ENCODE peak calls at places on chromosome 5, in six cellular contexts. C, M, B, U, X and Q are unnamed samples.

GRCh38 chr5:36150676-36151433 is 832 bp downstream of the LMBRD2 start:
- DNase-seq in C (no peak), M (peak), B (peak), U (peak), X (peak), Q (peak)

GRCh38 chr5:98415663-98416062 is 357.8 kb upstream of the RGMB start:
- DNase-seq in C (no peak), M (no peak), B (no peak), U (no peak), X (no peak), Q (no peak)

GRCh38 chr5:103889500-103890209 is 327.1 kb upstream of the NUDT12 start:
- DNase-seq in C (no peak), M (no peak), B (no peak), U (no peak), X (no peak), Q (no peak)

GRCh38 chr5:143837306-143837848 is 25.4 kb downstream of the HMHB1 start:
- DNase-seq in C (no peak), M (no peak), B (no peak), U (peak), X (no peak), Q (no peak)

GRCh38 chr5:137838976-137839375 is 28.7 kb upstream of the MYOT start:
- DNase-seq in C (no peak), M (no peak), B (no peak), U (no peak), X (no peak), Q (no peak)

GRCh38 chr5:72117281-72117680 is 10.0 kb downstream of the MAP1B start:
- DNase-seq in C (no peak), M (no peak), B (no peak), U (no peak), X (no peak), Q (no peak)

GRCh38 chr5:74641778-74642542 is 1.4 kb upstream of the ENC1 start:
- DNase-seq in C (no peak), M (peak), B (no peak), U (peak), X (peak), Q (peak)

GRCh38 chr5:84706678-84707641 is 322.3 kb upstream of the EDIL3 start:
- DNase-seq in C (no peak), M (no peak), B (no peak), U (no peak), X (no peak), Q (peak)

GRCh38 chr5:160348080-160348479 is 22.3 kb downstream of the C1QTNF2 start:
- DNase-seq in C (peak), M (no peak), B (no peak), U (no peak), X (no peak), Q (no peak)

GRCh38 chr5:71892641-71893340 is 173.7 kb downstream of the CARTPT start:
- DNase-seq in C (no peak), M (no peak), B (no peak), U (no peak), X (no peak), Q (peak)

GRCh38 chr5:95385334-95385733 is 5.8 kb upstream of the FAM81B start:
- DNase-seq in C (no peak), M (no peak), B (no peak), U (no peak), X (no peak), Q (no peak)

GRCh38 chr5:122756263-122756911 is 18.5 kb upstream of the SNX2 start:
- DNase-seq in C (no peak), M (no peak), B (no peak), U (peak), X (no peak), Q (no peak)

GRCh38 chr5:153571157-153571556 is 80.7 kb downstream of the GRIA1 start:
- DNase-seq in C (no peak), M (no peak), B (no peak), U (no peak), X (no peak), Q (no peak)

GRCh38 chr5:140875085-140876065 is at the start of gene PCDHA12:
- DNase-seq in C (no peak), M (no peak), B (no peak), U (no peak), X (peak), Q (peak)

GRCh38 chr5:157710887-157711286 is 20.3 kb upstream of the THG1L start:
- DNase-seq in C (no peak), M (no peak), B (no peak), U (peak), X (no peak), Q (no peak)

GRCh38 chr5:61401726-61402125 is 69.7 kb downstream of the ZSWIM6 start:
- DNase-seq in C (no peak), M (no peak), B (no peak), U (peak), X (no peak), Q (no peak)

GRCh38 chr5:60546157-60546556 is 153.8 kb downstream of the DEPDC1B start:
- DNase-seq in C (peak), M (no peak), B (no peak), U (no peak), X (no peak), Q (no peak)

GRCh38 chr5:39775458-39776365 is 350.9 kb upstream of the DAB2 start:
- DNase-seq in C (no peak), M (no peak), B (no peak), U (peak), X (no peak), Q (no peak)

GRCh38 chr5:138282918-138283742 is 8.7 kb upstream of the GFRA3 start:
- DNase-seq in C (peak), M (no peak), B (no peak), U (peak), X (peak), Q (peak)

GRCh38 chr5:21199087-21199486 is 1211.1 kb upstream of the CDH18 start:
- DNase-seq in C (no peak), M (no peak), B (no peak), U (no peak), X (no peak), Q (no peak)

GRCh38 chr5:168023190-168023589 is 268.3 kb upstream of the WWC1 start:
- DNase-seq in C (peak), M (no peak), B (no peak), U (no peak), X (no peak), Q (no peak)

GRCh38 chr5:103224118-103224893 is 34.3 kb upstream of the MACIR start:
- DNase-seq in C (no peak), M (peak), B (no peak), U (peak), X (peak), Q (peak)

GRCh38 chr5:10789726-10790125 is 28.7 kb upstream of the DAP start:
- DNase-seq in C (no peak), M (no peak), B (no peak), U (peak), X (no peak), Q (no peak)

GRCh38 chr5:164597293-164597900 is 1092.0 kb downstream of the MAT2B start:
- DNase-seq in C (no peak), M (no peak), B (no peak), U (no peak), X (peak), Q (peak)

GRCh38 chr5:55535199-55535905 is 588 bp upstream of the PLPP1 start:
- DNase-seq in C (no peak), M (no peak), B (no peak), U (peak), X (no peak), Q (peak)

GRCh38 chr5:138649316-138649720 is 74.1 kb upstream of the HSPA9 start:
- DNase-seq in C (no peak), M (no peak), B (no peak), U (no peak), X (no peak), Q (peak)

GRCh38 chr5:142012792-142013388 is at the start of gene GNPDA1:
- DNase-seq in C (peak), M (peak), B (peak), U (peak), X (peak), Q (peak)
- TF ChIP-seq CTCF in C (no peak), M (no peak), B (peak), U (peak), X (no peak), Q (no peak)

DNA sequence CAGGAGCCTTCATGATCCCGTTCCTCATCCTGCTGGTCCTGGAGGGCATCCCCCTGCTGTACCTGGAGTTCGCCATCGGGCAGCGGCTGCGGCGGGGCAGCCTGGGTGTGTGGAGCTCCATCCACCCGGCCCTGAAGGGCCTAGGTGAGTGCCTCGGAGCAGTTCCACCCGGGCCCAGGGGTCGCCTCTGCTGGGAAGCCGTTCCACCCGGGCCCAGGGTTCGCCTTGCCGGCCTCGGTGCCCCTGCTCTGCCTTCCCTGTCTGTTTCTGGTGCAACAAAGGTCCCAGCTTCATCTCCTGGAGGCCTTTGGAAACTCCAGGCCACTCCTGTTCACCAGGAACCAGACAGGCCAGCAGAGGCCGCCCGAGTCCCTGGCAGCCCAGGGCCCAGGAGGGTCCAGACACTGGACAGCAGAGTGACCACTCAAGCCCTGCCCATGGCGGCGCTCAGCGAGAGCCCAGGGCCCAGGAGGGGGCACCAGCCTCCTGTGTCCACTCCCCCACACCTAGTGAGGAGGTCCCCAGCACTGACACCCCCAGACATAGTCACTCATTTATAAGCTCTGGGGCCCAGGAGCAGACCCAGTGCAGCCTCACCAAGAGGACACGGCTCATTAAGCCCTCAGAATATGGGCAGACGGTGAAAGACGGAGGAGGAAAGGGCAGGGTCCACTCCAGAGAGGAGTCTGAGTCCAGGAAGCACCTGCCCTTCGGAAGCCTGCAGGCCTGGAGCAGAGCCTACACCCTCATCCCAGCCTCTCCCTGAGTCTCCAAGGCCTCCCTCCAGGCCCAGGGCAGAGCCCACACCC is 7.6 kb downstream of the SLC6A19 start:
- DNase-seq in C (no peak), M (peak), B (peak), U (no peak), X (peak), Q (peak)
- TF ChIP-seq CTCF in C (no peak), M (no peak), B (peak), U (peak), X (no peak), Q (peak)

GRCh38 chr5:43120720-43121564 is at the start of gene ZNF131:
- DNase-seq in C (peak), M (peak), B (peak), U (peak), X (peak), Q (peak)
- TF ChIP-seq CTCF in C (no peak), M (no peak), B (no peak), U (no peak), X (no peak), Q (no peak)

DNA sequence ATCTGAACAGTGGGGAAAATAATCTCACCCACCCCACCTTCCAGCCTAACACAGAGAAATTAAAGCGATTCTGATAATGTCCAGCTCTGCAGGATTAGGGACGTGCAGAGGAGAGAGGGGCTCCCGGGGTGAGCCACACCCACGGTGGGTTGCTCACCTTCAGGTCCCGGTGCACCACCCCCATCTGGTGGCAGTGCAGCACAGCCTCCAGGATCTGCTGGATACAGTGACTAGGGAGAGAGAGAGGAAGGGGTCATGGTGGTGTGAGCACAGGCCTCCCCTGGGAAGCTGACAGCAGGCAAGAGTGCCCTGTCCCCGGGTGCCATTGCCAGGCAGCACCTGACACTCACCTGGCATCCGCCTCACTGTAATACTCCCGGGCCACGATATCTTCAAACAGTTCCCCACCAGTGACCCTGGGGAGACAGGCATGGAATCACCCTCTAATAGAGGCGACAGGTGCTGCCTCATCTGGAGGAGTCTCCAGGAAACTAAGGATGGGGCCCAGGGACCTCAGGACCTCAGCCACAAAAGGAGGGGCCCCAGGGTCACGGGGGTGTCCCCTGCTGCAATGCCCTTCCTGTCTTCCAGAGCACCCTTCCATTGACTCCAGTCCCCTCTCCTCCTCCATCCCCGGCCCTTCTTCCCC is 33.0 kb downstream of the CAMK2A start:
- DNase-seq in C (no peak), M (no peak), B (no peak), U (no peak), X (peak), Q (peak)
- TF ChIP-seq CTCF in C (no peak), M (no peak), B (peak), U (no peak), X (no peak), Q (peak)

DNA sequence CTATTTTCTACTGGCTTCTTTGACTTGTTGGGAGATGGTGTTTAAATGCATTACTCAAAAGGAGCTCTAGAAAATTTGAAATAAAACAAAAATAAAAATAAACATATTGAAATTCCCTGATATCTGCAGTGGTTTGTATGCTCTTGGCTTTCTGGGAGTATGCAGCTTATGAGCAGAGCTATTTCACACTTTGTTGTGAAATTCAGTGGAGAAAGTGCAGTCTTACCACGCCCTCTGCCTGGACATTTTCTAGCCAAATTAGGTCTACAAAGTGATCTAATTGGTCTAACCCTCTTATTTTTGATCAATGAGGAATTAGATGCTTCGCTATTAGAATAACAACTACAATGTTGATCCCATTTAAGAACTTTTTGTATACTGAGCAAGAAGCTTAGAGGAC is 66.8 kb downstream of the INSYN2B start:
- DNase-seq in C (no peak), M (no peak), B (no peak), U (no peak), X (no peak), Q (no peak)
- TF ChIP-seq CTCF in C (no peak), M (no peak), B (no peak), U (no peak), X (no peak), Q (no peak)

GRCh38 chr5:179417696-179418095 is 72.4 kb upstream of the ADAMTS2 start:
- DNase-seq in C (peak), M (no peak), B (no peak), U (no peak), X (no peak), Q (no peak)

GRCh38 chr5:179416906-179417470 is 71.7 kb upstream of the ADAMTS2 start:
- DNase-seq in C (peak), M (peak), B (no peak), U (no peak), X (no peak), Q (no peak)

GRCh38 chr5:179420476-179420875 is 75.2 kb upstream of the ADAMTS2 start:
- DNase-seq in C (peak), M (no peak), B (no peak), U (no peak), X (no peak), Q (no peak)

GRCh38 chr5:179421156-179421895 is 76.1 kb upstream of the ADAMTS2 start:
- DNase-seq in C (peak), M (no peak), B (no peak), U (no peak), X (no peak), Q (no peak)

GRCh38 chr5:179418972-179419371 is 73.7 kb upstream of the ADAMTS2 start:
- DNase-seq in C (no peak), M (no peak), B (no peak), U (no peak), X (no peak), Q (no peak)
- TF ChIP-seq CTCF in C (no peak), M (no peak), B (no peak), U (no peak), X (no peak), Q (no peak)

GRCh38 chr5:34525761-34526160 is 130.4 kb upstream of the RAI14 start:
- DNase-seq in C (no peak), M (no peak), B (no peak), U (no peak), X (no peak), Q (no peak)

GRCh38 chr5:34522599-34523381 is 133.3 kb upstream of the RAI14 start:
- DNase-seq in C (peak), M (peak), B (peak), U (peak), X (peak), Q (peak)

GRCh38 chr5:34521628-34522290 is 134.4 kb upstream of the RAI14 start:
- DNase-seq in C (no peak), M (no peak), B (no peak), U (no peak), X (no peak), Q (no peak)

GRCh38 chr5:34524123-34524522 is 132.0 kb upstream of the RAI14 start:
- DNase-seq in C (no peak), M (no peak), B (no peak), U (peak), X (no peak), Q (no peak)

GRCh38 chr5:34523382-34523716 is 132.8 kb upstream of the RAI14 start:
- DNase-seq in C (no peak), M (no peak), B (no peak), U (no peak), X (no peak), Q (no peak)
- TF ChIP-seq CTCF in C (no peak), M (no peak), B (no peak), U (no peak), X (peak), Q (no peak)